ENCODE peak calls at places on chromosomes 16 and 17, in ten cellular contexts. One of them, this sample, is unnamed.

GRCh38 chr16:66309409-66309808 is 57.1 kb upstream of the CDH5 start:
- DNase-seq in Kasumi-1: no peak
- DNase-seq in GM12864: no peak
- DNase-seq in activated gamma-delta T cell treated with anti-CD3 and anti-CD28 coated beads, Interleukin-2, amount 50 U/mL, for 16 hours: no peak
- DNase-seq in HEK293T: no peak
- DNase-seq in iPS DF 19.7: no peak
- DNase-seq in HTR-8/SVneo: no peak
- DNase-seq in activated naive CD4-positive, alpha-beta T cell treated with Interleukin-2 at 50 U/mL for 16 hours: no peak
- DNase-seq in substantia nigra: no peak
- DNase-seq in naive thymus-derived CD4-positive, alpha-beta T cell: no peak
- DNase-seq in this sample: no peak

GRCh38 chr17:1005361-1005946 is 8.5 kb downstream of the TIMM22 start:
- DNase-seq in Kasumi-1: peak
- DNase-seq in GM12864: no peak
- DNase-seq in activated gamma-delta T cell treated with anti-CD3 and anti-CD28 coated beads, Interleukin-2, amount 50 U/mL, for 16 hours: no peak
- DNase-seq in HEK293T: no peak
- DNase-seq in iPS DF 19.7: no peak
- DNase-seq in HTR-8/SVneo: no peak
- DNase-seq in activated naive CD4-positive, alpha-beta T cell treated with Interleukin-2 at 50 U/mL for 16 hours: no peak
- DNase-seq in substantia nigra: peak
- DNase-seq in naive thymus-derived CD4-positive, alpha-beta T cell: no peak
- DNase-seq in this sample: peak

GRCh38 chr16:46908540-46909372 is 24.6 kb downstream of the GPT2 start:
- DNase-seq in Kasumi-1: peak
- DNase-seq in GM12864: no peak
- DNase-seq in activated gamma-delta T cell treated with anti-CD3 and anti-CD28 coated beads, Interleukin-2, amount 50 U/mL, for 16 hours: peak
- DNase-seq in HEK293T: peak
- DNase-seq in iPS DF 19.7: no peak
- DNase-seq in HTR-8/SVneo: peak
- DNase-seq in activated naive CD4-positive, alpha-beta T cell treated with Interleukin-2 at 50 U/mL for 16 hours: peak
- DNase-seq in substantia nigra: no peak
- DNase-seq in naive thymus-derived CD4-positive, alpha-beta T cell: peak
- DNase-seq in this sample: peak

GRCh38 chr17:29212681-29213121 is 32.5 kb upstream of the MYO18A start:
- DNase-seq in Kasumi-1: no peak
- DNase-seq in GM12864: no peak
- DNase-seq in activated gamma-delta T cell treated with anti-CD3 and anti-CD28 coated beads, Interleukin-2, amount 50 U/mL, for 16 hours: no peak
- DNase-seq in HEK293T: no peak
- DNase-seq in iPS DF 19.7: no peak
- DNase-seq in HTR-8/SVneo: no peak
- DNase-seq in activated naive CD4-positive, alpha-beta T cell treated with Interleukin-2 at 50 U/mL for 16 hours: no peak
- DNase-seq in substantia nigra: peak
- DNase-seq in naive thymus-derived CD4-positive, alpha-beta T cell: no peak
- DNase-seq in this sample: no peak

GRCh38 chr17:235831-236640 is 54.6 kb upstream of the DOC2B start:
- DNase-seq in Kasumi-1: no peak
- DNase-seq in GM12864: no peak
- DNase-seq in activated gamma-delta T cell treated with anti-CD3 and anti-CD28 coated beads, Interleukin-2, amount 50 U/mL, for 16 hours: no peak
- DNase-seq in HEK293T: no peak
- DNase-seq in iPS DF 19.7: no peak
- DNase-seq in HTR-8/SVneo: no peak
- DNase-seq in activated naive CD4-positive, alpha-beta T cell treated with Interleukin-2 at 50 U/mL for 16 hours: no peak
- DNase-seq in substantia nigra: no peak
- DNase-seq in naive thymus-derived CD4-positive, alpha-beta T cell: no peak
- DNase-seq in this sample: no peak

GRCh38 chr17:56978441-56979090 is 635 bp downstream of the SCPEP1 start:
- DNase-seq in Kasumi-1: no peak
- DNase-seq in GM12864: no peak
- DNase-seq in activated gamma-delta T cell treated with anti-CD3 and anti-CD28 coated beads, Interleukin-2, amount 50 U/mL, for 16 hours: no peak
- DNase-seq in HEK293T: no peak
- DNase-seq in iPS DF 19.7: no peak
- DNase-seq in HTR-8/SVneo: no peak
- DNase-seq in activated naive CD4-positive, alpha-beta T cell treated with Interleukin-2 at 50 U/mL for 16 hours: no peak
- DNase-seq in substantia nigra: no peak
- DNase-seq in naive thymus-derived CD4-positive, alpha-beta T cell: no peak
- DNase-seq in this sample: no peak

GRCh38 chr16:68754117-68754792 is 17.2 kb downstream of the CDH1 start:
- DNase-seq in Kasumi-1: no peak
- DNase-seq in GM12864: no peak
- DNase-seq in activated gamma-delta T cell treated with anti-CD3 and anti-CD28 coated beads, Interleukin-2, amount 50 U/mL, for 16 hours: no peak
- DNase-seq in HEK293T: no peak
- DNase-seq in iPS DF 19.7: no peak
- DNase-seq in HTR-8/SVneo: no peak
- DNase-seq in activated naive CD4-positive, alpha-beta T cell treated with Interleukin-2 at 50 U/mL for 16 hours: no peak
- DNase-seq in substantia nigra: no peak
- DNase-seq in naive thymus-derived CD4-positive, alpha-beta T cell: no peak
- DNase-seq in this sample: no peak

GRCh38 chr16:901149-901548 is 69.6 kb downstream of the LMF1 start:
- DNase-seq in Kasumi-1: no peak
- DNase-seq in GM12864: no peak
- DNase-seq in activated gamma-delta T cell treated with anti-CD3 and anti-CD28 coated beads, Interleukin-2, amount 50 U/mL, for 16 hours: no peak
- DNase-seq in HEK293T: no peak
- DNase-seq in iPS DF 19.7: no peak
- DNase-seq in HTR-8/SVneo: no peak
- DNase-seq in activated naive CD4-positive, alpha-beta T cell treated with Interleukin-2 at 50 U/mL for 16 hours: no peak
- DNase-seq in substantia nigra: no peak
- DNase-seq in naive thymus-derived CD4-positive, alpha-beta T cell: no peak
- DNase-seq in this sample: no peak

GRCh38 chr16:15829460-15829859 is 27.4 kb downstream of the MYH11 start:
- DNase-seq in Kasumi-1: peak
- DNase-seq in GM12864: no peak
- DNase-seq in activated gamma-delta T cell treated with anti-CD3 and anti-CD28 coated beads, Interleukin-2, amount 50 U/mL, for 16 hours: no peak
- DNase-seq in HEK293T: no peak
- DNase-seq in iPS DF 19.7: peak
- DNase-seq in HTR-8/SVneo: no peak
- DNase-seq in activated naive CD4-positive, alpha-beta T cell treated with Interleukin-2 at 50 U/mL for 16 hours: no peak
- DNase-seq in substantia nigra: no peak
- DNase-seq in naive thymus-derived CD4-positive, alpha-beta T cell: no peak
- DNase-seq in this sample: no peak

GRCh38 chr16:72948238-72948559 is 99.7 kb downstream of the ZFHX3 start:
- DNase-seq in Kasumi-1: no peak
- DNase-seq in GM12864: no peak
- DNase-seq in activated gamma-delta T cell treated with anti-CD3 and anti-CD28 coated beads, Interleukin-2, amount 50 U/mL, for 16 hours: no peak
- DNase-seq in HEK293T: no peak
- DNase-seq in iPS DF 19.7: no peak
- DNase-seq in HTR-8/SVneo: no peak
- DNase-seq in activated naive CD4-positive, alpha-beta T cell treated with Interleukin-2 at 50 U/mL for 16 hours: no peak
- DNase-seq in substantia nigra: no peak
- DNase-seq in naive thymus-derived CD4-positive, alpha-beta T cell: no peak
- DNase-seq in this sample: no peak

GRCh38 chr16:47625115-47625567 is 164.0 kb downstream of the PHKB start:
- DNase-seq in Kasumi-1: no peak
- DNase-seq in GM12864: no peak
- DNase-seq in activated gamma-delta T cell treated with anti-CD3 and anti-CD28 coated beads, Interleukin-2, amount 50 U/mL, for 16 hours: no peak
- DNase-seq in HEK293T: no peak
- DNase-seq in iPS DF 19.7: no peak
- DNase-seq in HTR-8/SVneo: no peak
- DNase-seq in activated naive CD4-positive, alpha-beta T cell treated with Interleukin-2 at 50 U/mL for 16 hours: no peak
- DNase-seq in substantia nigra: no peak
- DNase-seq in naive thymus-derived CD4-positive, alpha-beta T cell: no peak
- DNase-seq in this sample: no peak

This sample was measured in A673.